ENCODE peak calls at places on chromosomes 3 and 15, in seven cellular contexts. D, V, C, B, Y, Q and X are unnamed samples.

GRCh38 chr3:23078735-23079134 is 124.4 kb upstream of the UBE2E2 start:
- DNase-seq in B (no peak), C (no peak), Q (no peak), D (no peak), Y (no peak), V (no peak), X (no peak)

GRCh38 chr3:135513106-135514063 is 452.1 kb upstream of the PPP2R3A start:
- DNase-seq in Q (no peak), B (no peak), C (peak), Y (no peak), D (peak), V (no peak), X (no peak)

GRCh38 chr3:195103623-195104022 is 167.3 kb downstream of the XXYLT1 start:
- DNase-seq in Q (no peak), V (peak), B (no peak), Y (no peak), D (no peak), C (no peak), X (no peak)

GRCh38 chr15:54840999-54841398 is 355.7 kb downstream of the RSL24D1 start:
- DNase-seq in V (no peak), D (no peak), Y (no peak), Q (no peak), B (peak), C (no peak), X (no peak)

GRCh38 chr15:72128360-72128759 is 10.2 kb downstream of the SENP8 start:
- DNase-seq in C (no peak), Y (no peak), V (no peak), Q (no peak), D (no peak), B (no peak), X (no peak)

GRCh38 chr15:25171111-25171811 is 216.5 kb downstream of the SNRPN start:
- DNase-seq in Q (peak), D (no peak), V (peak), Y (peak), C (no peak), B (no peak), X (no peak)

GRCh38 chr3:95459706-95460105 is 1354.7 kb upstream of the EPHA6 start:
- DNase-seq in Q (no peak), Y (no peak), B (no peak), C (no peak), V (no peak), D (no peak), X (no peak)

GRCh38 chr3:38254872-38255271 is 10.7 kb upstream of the SLC22A13 start:
- DNase-seq in C (no peak), Q (no peak), B (no peak), D (no peak), Y (no peak), V (no peak), X (no peak)

GRCh38 chr3:30228302-30228631 is 378.1 kb upstream of the TGFBR2 start:
- DNase-seq in V (peak), B (no peak), Y (no peak), D (no peak), C (no peak), Q (no peak), X (no peak)

GRCh38 chr15:58021332-58022230 is 43.9 kb downstream of the ALDH1A2 start:
- DNase-seq in Y (no peak), V (no peak), D (no peak), C (no peak), Q (no peak), B (no peak), X (no peak)

GRCh38 chr3:169497567-169498257 is 165.8 kb downstream of the MECOM start:
- DNase-seq in C (peak), Q (no peak), D (peak), V (no peak), Y (no peak), B (no peak), X (no peak)

GRCh38 chr3:112767177-112767576 is 79.5 kb downstream of the CD200R1L start:
- DNase-seq in Y (no peak), V (no peak), Q (no peak), C (no peak), D (no peak), B (no peak), X (no peak)

GRCh38 chr3:147392083-147392916 is 14.0 kb downstream of the ZIC4 start:
- DNase-seq in B (no peak), Q (peak), V (peak), D (no peak), C (no peak), Y (no peak), X (no peak)

GRCh38 chr3:161314836-161315391 is 56.4 kb downstream of the SPTSSB start:
- DNase-seq in V (no peak), B (no peak), Y (no peak), Q (no peak), C (no peak), D (no peak), X (no peak)

GRCh38 chr3:161316006-161316689 is 55.2 kb downstream of the SPTSSB start:
- DNase-seq in B (no peak), Y (no peak), V (no peak), D (no peak), C (peak), Q (no peak), X (no peak)

GRCh38 chr3:161305095-161305991 is 66.0 kb downstream of the SPTSSB start:
- DNase-seq in B (no peak), C (peak), D (peak), Y (no peak), Q (no peak), V (no peak), X (no peak)

DNA sequence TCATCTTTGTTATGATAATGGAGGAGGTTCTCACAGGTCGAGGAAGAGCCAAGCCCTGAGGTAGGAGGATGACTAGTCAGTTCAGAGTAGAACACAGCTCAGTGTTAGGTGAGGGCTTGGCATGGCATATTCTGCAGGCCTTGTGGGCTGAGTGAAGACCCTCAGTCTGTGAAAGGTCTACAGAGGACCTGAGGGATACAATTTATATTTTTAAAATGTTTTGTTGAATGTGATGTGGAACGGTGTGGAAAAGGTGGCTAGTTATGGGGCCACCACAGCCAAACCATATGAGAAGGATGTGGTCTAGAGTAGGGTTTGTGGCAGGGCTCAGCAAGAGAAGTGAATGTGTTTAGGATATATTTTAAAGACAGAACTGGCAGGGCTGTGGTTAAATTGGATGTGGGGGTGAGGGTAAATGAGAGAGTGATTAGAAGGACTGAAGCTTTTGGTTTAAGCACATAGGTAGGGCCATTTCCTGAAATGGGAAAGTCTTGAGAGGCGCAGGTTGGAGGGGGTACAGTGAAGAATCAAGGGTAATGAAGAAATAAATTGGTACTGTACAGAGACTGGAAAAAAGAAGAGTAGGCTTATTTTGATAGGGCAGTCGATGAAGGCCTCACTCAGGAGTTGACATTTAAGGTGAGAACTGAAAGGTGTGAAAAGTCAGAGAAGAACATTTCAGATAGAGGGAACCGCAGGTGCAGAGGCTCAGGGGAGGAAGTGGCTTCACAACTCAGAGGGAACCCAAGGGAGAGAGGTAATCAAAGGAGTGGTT is 60.5 kb downstream of the SPTSSB start:
- DNase-seq in D (no peak), Q (no peak), C (no peak), Y (no peak), B (no peak), V (no peak), X (no peak)
- H3K27ac ChIP-seq in D (no peak), Q (no peak), C (no peak), Y (no peak), B (no peak), V (peak), X (no peak)

DNA sequence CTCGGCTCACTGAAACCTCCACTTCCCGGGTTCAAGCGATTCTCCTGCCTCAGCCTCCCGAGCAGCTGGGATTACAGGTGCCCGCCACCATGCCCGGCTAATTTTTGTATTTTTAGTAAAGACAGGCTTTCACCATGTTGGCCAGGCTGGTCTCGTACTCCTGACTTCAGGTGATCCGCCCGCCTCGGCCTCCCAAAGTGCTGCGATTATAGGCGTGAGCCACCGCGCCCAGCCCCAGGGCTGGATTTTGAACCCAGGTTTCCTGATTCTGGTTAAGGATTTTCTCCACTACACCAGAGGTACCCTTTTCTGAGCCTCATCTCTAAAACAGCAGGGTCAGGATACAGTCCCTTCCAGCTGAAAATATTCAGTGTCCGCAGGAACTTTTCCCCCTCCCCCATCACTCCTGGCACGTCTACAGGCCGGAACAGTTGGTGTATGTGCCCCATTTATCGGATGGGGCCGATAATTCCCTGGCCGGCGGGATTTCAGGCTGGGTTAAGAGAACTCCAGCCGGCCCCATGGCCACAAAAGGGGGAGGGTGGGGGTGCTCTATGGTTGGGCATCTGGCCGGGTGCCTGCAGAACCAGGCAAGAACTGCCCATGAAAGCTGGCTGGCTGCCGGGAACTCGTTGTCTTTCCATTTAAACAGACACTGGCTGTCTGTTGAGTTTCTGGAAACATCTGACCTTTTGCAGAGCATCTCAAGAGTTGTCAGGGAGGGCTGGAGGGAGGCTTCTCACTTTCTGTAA is 26.8 kb upstream of the SEMA4B start:
- DNase-seq in V (no peak), Y (peak), D (no peak), B (no peak), Q (peak), C (no peak), X (peak)
- H3K27ac ChIP-seq in V (peak), Y (peak), D (no peak), B (no peak), Q (peak), C (peak), X (peak)

GRCh38 chr15:92892201-92892555 is 7.9 kb upstream of the CHD2 start:
- DNase-seq in V (no peak), B (no peak), C (no peak), D (no peak), Q (no peak), Y (no peak), X (no peak)

GRCh38 chr15:92887869-92888268 is 12.3 kb upstream of the CHD2 start:
- DNase-seq in V (no peak), C (no peak), Q (no peak), B (no peak), D (no peak), Y (no peak), X (no peak)

GRCh38 chr15:92886815-92887214 is 13.3 kb upstream of the CHD2 start:
- DNase-seq in D (no peak), Y (no peak), B (no peak), V (no peak), C (no peak), Q (no peak), X (no peak)

GRCh38 chr15:92891533-92892200 is 8.5 kb upstream of the CHD2 start:
- DNase-seq in C (no peak), Y (no peak), B (no peak), Q (no peak), V (no peak), D (no peak), X (no peak)

DNA sequence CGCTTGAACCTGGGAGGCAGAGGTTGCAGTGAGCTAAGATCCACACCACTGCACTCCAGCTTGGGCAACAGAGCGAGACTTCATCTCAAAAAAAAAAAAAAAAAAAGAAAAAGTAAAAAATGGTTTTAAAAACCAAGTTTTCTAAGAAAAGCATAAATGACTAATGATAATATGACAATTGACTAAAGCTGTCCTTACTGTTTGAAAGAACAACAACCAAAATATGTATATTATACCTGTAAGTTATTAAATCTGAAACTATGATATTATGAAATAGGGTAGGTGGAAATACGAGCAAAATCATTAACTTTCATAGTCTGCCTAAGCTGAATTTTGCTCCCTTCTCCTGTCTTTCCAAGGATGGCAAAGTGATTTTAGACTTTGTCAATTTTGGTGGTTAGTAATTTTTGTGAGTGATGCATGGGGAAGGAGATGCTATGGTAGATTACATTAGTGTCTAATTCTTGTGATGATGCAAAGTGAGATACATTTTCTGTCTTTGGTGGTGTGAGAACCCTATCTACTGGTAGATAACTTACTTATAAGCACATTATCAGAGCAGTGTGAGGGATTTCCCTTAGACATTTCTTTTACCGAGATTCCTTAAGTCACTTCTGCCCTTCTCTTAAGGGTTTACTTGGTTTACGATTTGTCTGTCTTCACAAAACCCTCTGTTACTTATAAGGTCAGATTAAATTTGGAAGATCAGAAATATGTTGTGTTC is 10.6 kb upstream of the CHD2 start:
- DNase-seq in B (no peak), V (no peak), C (no peak), Q (no peak), D (no peak), Y (no peak), X (no peak)
- H3K27ac ChIP-seq in B (no peak), V (peak), C (peak), Q (no peak), D (no peak), Y (no peak), X (no peak)

GRCh38 chr3:185151101-185151958 is 1.5 kb downstream of the C3orf70 start:
- DNase-seq in B (no peak), Q (no peak), D (no peak), C (no peak), Y (no peak), V (no peak), X (no peak)

GRCh38 chr3:185152433-185153169 is at the start of gene C3orf70:
- DNase-seq in D (peak), Y (peak), C (peak), Q (peak), V (peak), B (no peak), X (peak)

GRCh38 chr3:185153861-185154629 is 1.2 kb upstream of the C3orf70 start:
- DNase-seq in B (no peak), Y (no peak), Q (no peak), V (no peak), C (no peak), D (no peak), X (peak)

GRCh38 chr3:185151959-185152432 is 864 bp downstream of the C3orf70 start:
- DNase-seq in B (no peak), Y (peak), D (peak), C (no peak), Q (no peak), V (no peak), X (no peak)

DNA sequence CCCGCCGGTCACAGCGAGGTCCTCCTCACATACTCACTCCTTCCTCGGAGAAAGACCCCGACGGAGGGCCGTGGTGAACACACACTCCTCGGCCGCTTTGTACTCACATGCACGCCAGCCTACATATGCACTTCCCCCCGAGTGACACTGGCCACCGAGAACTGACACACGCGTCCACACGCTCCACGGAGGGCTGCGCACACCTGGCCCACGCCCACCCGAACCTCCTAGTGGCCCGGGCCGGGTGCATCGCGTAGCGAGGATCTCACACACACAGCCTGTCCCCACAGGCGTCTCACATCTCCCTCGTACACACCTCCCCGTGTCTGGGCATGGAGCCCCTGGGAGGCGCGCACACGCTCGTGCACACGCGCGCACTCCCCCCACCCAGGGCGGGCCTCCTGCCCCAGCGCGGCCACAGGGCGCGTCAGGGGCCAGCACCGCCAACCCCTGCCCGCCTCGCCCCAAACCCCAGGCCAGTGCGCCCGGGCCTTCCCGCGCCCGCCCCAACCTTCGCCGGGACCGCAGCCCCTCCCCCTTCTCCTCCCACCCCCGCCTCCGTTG is 392 bp upstream of the C3orf70 start:
- DNase-seq in D (no peak), V (no peak), B (no peak), Q (no peak), Y (no peak), C (no peak), X (peak)
- H3K27ac ChIP-seq in D (no peak), V (peak), B (no peak), Q (no peak), Y (peak), C (no peak), X (peak)

GRCh38 chr3:69962053-69962452 is 37.5 kb upstream of the SAMMSON start:
- DNase-seq in D (no peak), V (no peak), C (no peak), Y (no peak), B (no peak), Q (no peak), X (no peak)

GRCh38 chr3:69972672-69973071 is 26.9 kb upstream of the SAMMSON start:
- DNase-seq in Y (no peak), D (no peak), C (no peak), V (no peak), B (no peak), Q (no peak), X (no peak)

GRCh38 chr3:69970827-69971226 is 28.7 kb upstream of the SAMMSON start:
- DNase-seq in Q (no peak), C (no peak), D (no peak), V (no peak), Y (no peak), B (no peak), X (no peak)

GRCh38 chr3:69963643-69964042 is 35.9 kb upstream of the SAMMSON start:
- DNase-seq in D (no peak), Y (no peak), Q (no peak), B (no peak), V (no peak), C (no peak), X (no peak)

GRCh38 chr3:69967156-69967555 is 32.4 kb upstream of the SAMMSON start:
- DNase-seq in D (no peak), Q (no peak), C (no peak), Y (no peak), V (no peak), B (no peak), X (no peak)
- H3K27ac ChIP-seq in D (no peak), Q (no peak), C (no peak), Y (no peak), V (no peak), B (no peak), X (peak)

GRCh38 chr3:152087153-152087552 is 181.6 kb upstream of the MBNL1 start:
- DNase-seq in Y (no peak), D (no peak), B (no peak), C (no peak), Q (no peak), V (no peak), X (no peak)

GRCh38 chr3:152079980-152080379 is 188.7 kb upstream of the MBNL1 start:
- DNase-seq in V (no peak), C (no peak), Y (no peak), B (no peak), Q (no peak), D (no peak), X (no peak)

GRCh38 chr3:152084441-152084840 is 184.3 kb upstream of the MBNL1 start:
- DNase-seq in C (no peak), V (no peak), Y (no peak), B (no peak), Q (no peak), D (no peak), X (no peak)

GRCh38 chr3:152083058-152083457 is 185.7 kb upstream of the MBNL1 start:
- DNase-seq in Q (no peak), V (no peak), C (no peak), D (no peak), B (no peak), Y (no peak), X (no peak)
- H3K27ac ChIP-seq in Q (no peak), V (no peak), C (no peak), D (no peak), B (no peak), Y (no peak), X (no peak)

GRCh38 chr3:133595341-133595740 is 21.9 kb downstream of the CDV3 start:
- DNase-seq in V (no peak), C (peak), Q (no peak), D (peak), B (no peak), Y (no peak), X (no peak)
- H3K27ac ChIP-seq in V (no peak), C (no peak), Q (no peak), D (no peak), B (no peak), Y (no peak), X (no peak)

DNA sequence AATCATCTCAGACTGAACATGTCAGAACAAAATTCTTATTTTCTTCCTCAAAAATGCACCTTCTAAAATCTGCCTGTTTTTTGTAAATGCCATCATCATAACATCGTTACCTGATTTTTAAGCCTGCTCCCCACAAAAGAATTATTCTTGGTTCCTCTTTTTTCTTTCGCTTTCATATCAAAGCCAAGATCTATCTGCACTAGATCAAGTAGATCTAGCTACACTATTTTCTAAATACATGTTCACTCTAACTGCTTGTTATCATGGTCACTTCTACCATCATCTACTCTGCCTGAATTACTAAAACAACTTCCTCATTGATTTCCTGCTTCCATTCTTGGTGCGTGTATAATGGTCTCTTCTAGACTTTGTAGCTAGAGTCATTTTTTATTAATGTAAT is 217.7 kb downstream of the ARPP21 start:
- DNase-seq in C (no peak), B (no peak), Y (no peak), D (no peak), Q (no peak), V (no peak), X (no peak)
- H3K27ac ChIP-seq in C (no peak), B (no peak), Y (no peak), D (no peak), Q (no peak), V (no peak), X (no peak)